ENCODE peak calls at places on chromosomes 4 and X, in four cellular contexts. N is putamen, D is lower lobe of right lung, L is HCT116. G is an unnamed sample.

GRCh38 chrX:10137516-10137915 is 19.3 kb upstream of the CLCN4 start:
- DNase-seq in N (no peak), D (no peak), L (no peak), G (no peak)

GRCh38 chrX:138709886-138710285 is 1.6 kb downstream of the FGF13 start:
- DNase-seq in N (no peak), D (no peak), L (no peak), G (no peak)

GRCh38 chr4:143742834-143743233 is 42.4 kb upstream of the FREM3 start:
- DNase-seq in N (no peak), D (no peak), L (no peak), G (no peak)

GRCh38 chrX:23879380-23880090 is 28.2 kb downstream of the APOO start:
- DNase-seq in N (no peak), D (no peak), L (no peak), G (no peak)

GRCh38 chr4:1218892-1219552 is 29.9 kb downstream of the CTBP1 start:
- DNase-seq in N (no peak), D (no peak), L (no peak), G (no peak)

GRCh38 chr4:96736352-96736889 is 896.5 kb downstream of the PDHA2 start:
- DNase-seq in N (no peak), D (no peak), L (peak), G (peak)

GRCh38 chr4:177033632-177034031 is 240.9 kb upstream of the VEGFC start:
- DNase-seq in N (no peak), D (no peak), L (no peak), G (no peak)

GRCh38 chrX:74906427-74906826 is 18.8 kb downstream of the NEXMIF start:
- DNase-seq in N (no peak), D (no peak), L (no peak), G (no peak)

GRCh38 chrX:45422216-45422925 is 221.7 kb upstream of the DIPK2B start:
- DNase-seq in N (no peak), D (no peak), L (no peak), G (no peak)

GRCh38 chr4:3346146-3346545 is 53.3 kb downstream of the RGS12 start:
- DNase-seq in N (peak), D (no peak), L (peak), G (peak)

GRCh38 chr4:88706574-88706973 is 8.9 kb upstream of the NAP1L5 start:
- DNase-seq in N (peak), D (no peak), L (no peak), G (peak)

GRCh38 chrX:46554942-46555341 is 9.7 kb upstream of the ZNF674 start:
- DNase-seq in N (no peak), D (no peak), L (no peak), G (no peak)

GRCh38 chr4:88823058-88823919 is 125.7 kb upstream of the NAP1L5 start:
- DNase-seq in N (peak), D (peak), L (peak), G (peak)

GRCh38 chr4:80423553-80424224 is 88.2 kb downstream of the CFAP299 start:
- DNase-seq in N (no peak), D (no peak), L (no peak), G (no peak)

GRCh38 chr4:89939464-89939863 is 44.8 kb downstream of the MMRN1 start:
- DNase-seq in N (no peak), D (no peak), L (no peak), G (no peak)

GRCh38 chr4:121380448-121381147 is at the start of gene QRFPR:
- DNase-seq in N (no peak), D (no peak), L (no peak), G (no peak)